ENCODE peak calls at places on chromosomes 4 and X, in eight cellular contexts. R is GM23338, O is PC-3, N is SK-N-SH, T is HCT116, Z is MM.1S, I is OCI-LY7, Y is neural progenitor cell. W is an unnamed sample.

GRCh38 chr4:127131527-127131926 is 501.2 kb upstream of the INTU start:
- DNase-seq in R (no peak), O (no peak), Z (no peak), Y (no peak), I (no peak), T (no peak), N (no peak), W (no peak)

GRCh38 chrX:47224896-47225290 is 6.4 kb downstream of the CDK16 start:
- DNase-seq in N (no peak), Y (no peak), T (no peak), R (no peak), Z (no peak), I (no peak), O (no peak), W (no peak)

GRCh38 chrX:133570549-133570948 is 155.3 kb upstream of the GPC4 start:
- DNase-seq in I (no peak), O (peak), T (no peak), R (no peak), N (no peak), Z (no peak), Y (no peak), W (no peak)

GRCh38 chr4:26281876-26282275 is 38.9 kb upstream of the RBPJ start:
- DNase-seq in Z (no peak), Y (no peak), T (no peak), R (no peak), I (no peak), N (no peak), O (peak), W (no peak)

GRCh38 chr4:153082322-153083301 is 121.6 kb upstream of the TRIM2 start:
- DNase-seq in O (no peak), Y (no peak), I (no peak), Z (no peak), R (no peak), T (no peak), N (no peak), W (no peak)

GRCh38 chrX:17605676-17606075 is 131.6 kb upstream of the SCML1 start:
- DNase-seq in R (no peak), O (no peak), Z (no peak), I (no peak), N (no peak), T (no peak), Y (no peak), W (no peak)

GRCh38 chr4:186105721-186106335 is 1.3 kb downstream of the FAM149A start:
- DNase-seq in O (no peak), I (no peak), N (peak), Z (peak), Y (peak), R (peak), T (no peak), W (peak)

GRCh38 chr4:23888421-23889319 is 1.2 kb downstream of the PPARGC1A start:
- DNase-seq in O (no peak), Z (peak), T (no peak), N (peak), Y (peak), I (no peak), R (peak), W (peak)

GRCh38 chr4:81314196-81314896 is 99.3 kb upstream of the PRKG2 start:
- DNase-seq in N (no peak), Y (peak), I (peak), T (no peak), O (peak), Z (no peak), R (no peak), W (peak)

GRCh38 chrX:110055616-110056015 is 52.7 kb downstream of the TMEM164 start:
- DNase-seq in Y (no peak), I (no peak), N (no peak), O (no peak), Z (no peak), T (no peak), R (no peak), W (no peak)

GRCh38 chr4:41600243-41600642 is 62.3 kb downstream of the LIMCH1 start:
- DNase-seq in N (no peak), I (no peak), Z (no peak), Y (no peak), T (peak), O (peak), R (no peak), W (no peak)

GRCh38 chr4:48129307-48130014 is 4.6 kb downstream of the TXK start:
- DNase-seq in Z (no peak), R (peak), O (peak), Y (no peak), N (no peak), T (no peak), I (no peak), W (peak)

GRCh38 chr4:911221-911751 is 20.8 kb downstream of the GAK start:
- DNase-seq in O (no peak), R (no peak), T (no peak), Z (no peak), Y (no peak), I (no peak), N (no peak), W (no peak)

GRCh38 chrX:17242470-17242869 is 132.5 kb upstream of the NHS start:
- DNase-seq in N (peak), R (peak), Z (peak), T (peak), Y (peak), I (peak), O (peak), W (peak)

GRCh38 chr4:159235779-159236368 is 133.0 kb downstream of the RAPGEF2 start:
- DNase-seq in O (no peak), T (no peak), I (no peak), N (no peak), Z (no peak), R (no peak), Y (peak), W (no peak)

GRCh38 chrX:56762220-56762619 is 33.2 kb downstream of the NBDY start:
- DNase-seq in N (no peak), O (no peak), T (no peak), R (no peak), Y (no peak), Z (peak), I (peak), W (no peak)
- H2AFZ ChIP-seq in N (no peak), O (no peak), T (no peak), R (no peak), Y (no peak), Z (no peak), I (no peak), W (no peak)

GRCh38 chr4:8318509-8318908 is 49.0 kb downstream of the HTRA3 start:
- DNase-seq in R (no peak), Y (no peak), Z (no peak), I (no peak), T (no peak), O (no peak), N (no peak), W (no peak)

GRCh38 chr4:8321220-8321619 is 51.7 kb downstream of the HTRA3 start:
- DNase-seq in R (no peak), T (no peak), I (no peak), N (no peak), Y (no peak), O (no peak), Z (no peak), W (no peak)

GRCh38 chr4:8319061-8319460 is 49.5 kb downstream of the HTRA3 start:
- DNase-seq in Z (no peak), N (no peak), R (no peak), Y (no peak), T (no peak), O (no peak), I (no peak), W (no peak)

GRCh38 chr4:8319731-8320385 is 50.3 kb downstream of the HTRA3 start:
- DNase-seq in T (no peak), Z (no peak), O (no peak), I (no peak), R (no peak), Y (no peak), N (no peak), W (no peak)

GRCh38 chr4:8320386-8320750 is 50.8 kb downstream of the HTRA3 start:
- DNase-seq in O (peak), I (peak), Z (no peak), N (no peak), R (peak), T (no peak), Y (no peak), W (no peak)
- TF ChIP-seq CTCF in O (peak), I (peak), Z (no peak), N (peak), R (peak), T (peak), Y (peak), W (peak)

DNA sequence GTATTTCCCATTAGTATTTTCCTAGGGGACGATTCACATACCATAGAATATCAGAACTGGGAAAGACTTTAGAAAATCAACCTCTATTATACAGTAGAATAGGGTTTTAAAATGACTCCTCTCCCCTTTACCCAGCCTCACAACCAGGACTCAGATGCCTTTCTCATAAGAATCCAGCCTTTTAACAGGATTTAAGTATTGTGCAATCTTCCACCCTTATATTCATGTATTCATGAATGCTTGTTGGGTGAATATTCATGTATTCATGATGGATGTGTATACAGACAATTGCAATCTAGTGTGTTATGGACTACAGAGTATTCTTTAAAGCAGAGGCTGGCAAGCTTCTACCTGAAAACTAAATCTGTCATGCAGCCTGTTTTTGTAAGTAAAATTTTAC is 664.1 kb upstream of the CPEB2 start:
- DNase-seq in T (no peak), Z (no peak), N (no peak), O (no peak), Y (no peak), R (no peak), I (no peak), W (no peak)
- TF ChIP-seq EZH2phosphoT487 in T (no peak), Z (no peak), N (no peak), O (no peak), Y (no peak), R (no peak), I (no peak), W (no peak)

GRCh38 chrX:152997337-152997736 is 3.4 kb upstream of the PNMA5 start:
- DNase-seq in R (no peak), T (no peak), Y (no peak), I (no peak), N (no peak), O (no peak), Z (no peak), W (no peak)
- H2AFZ ChIP-seq in R (no peak), T (no peak), Y (no peak), I (peak), N (no peak), O (no peak), Z (peak), W (no peak)

GRCh38 chr4:154082760-154083530 is 294.1 kb upstream of the SFRP2 start:
- DNase-seq in I (peak), Z (no peak), N (peak), T (no peak), O (peak), Y (peak), R (peak), W (peak)
- TF ChIP-seq CTCF in I (peak), Z (peak), N (peak), T (peak), O (peak), Y (peak), R (peak), W (peak)

GRCh38 chrX:41616255-41616654 is 72.5 kb upstream of the GPR34 start:
- DNase-seq in O (no peak), N (no peak), Y (no peak), I (no peak), R (no peak), T (no peak), Z (no peak), W (no peak)

GRCh38 chrX:41616935-41617334 is 71.8 kb upstream of the GPR34 start:
- DNase-seq in N (peak), I (no peak), R (peak), Y (peak), Z (no peak), T (no peak), O (no peak), W (no peak)

GRCh38 chrX:41619221-41619620 is 69.6 kb upstream of the GPR34 start:
- DNase-seq in R (no peak), Z (no peak), N (no peak), Y (no peak), I (no peak), O (no peak), T (no peak), W (no peak)

DNA sequence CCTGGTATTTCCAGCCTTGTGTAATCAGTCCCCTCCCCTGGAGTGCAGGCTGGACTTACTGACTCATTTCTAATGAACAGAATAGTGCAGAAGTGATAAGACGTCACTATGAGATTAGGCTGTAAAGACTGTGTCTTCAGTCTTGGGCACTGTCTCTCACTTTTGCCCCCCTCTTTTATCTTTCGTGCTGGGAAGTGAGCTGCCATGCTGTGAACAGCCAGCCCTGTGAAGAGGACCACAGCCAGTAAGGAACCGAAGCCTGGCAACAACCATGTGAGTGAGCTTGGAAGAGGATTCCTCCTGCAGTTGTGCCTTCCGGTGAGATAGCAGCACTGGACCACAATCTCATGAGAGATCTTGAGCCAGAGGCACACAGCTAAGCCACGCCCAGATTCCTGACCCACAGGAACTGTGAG is 67.5 kb upstream of the GPR34 start:
- DNase-seq in R (peak), T (no peak), O (peak), I (no peak), Z (no peak), N (peak), Y (peak), W (peak)
- TF ChIP-seq EZH2phosphoT487 in R (no peak), T (no peak), O (no peak), I (no peak), Z (no peak), N (no peak), Y (no peak), W (no peak)

GRCh38 chrX:11541510-11541909 is 124.2 kb downstream of the ARHGAP6 start:
- DNase-seq in T (no peak), Z (no peak), N (no peak), I (no peak), R (no peak), O (no peak), Y (no peak), W (no peak)

GRCh38 chrX:11540532-11541377 is 125.0 kb downstream of the ARHGAP6 start:
- DNase-seq in Z (no peak), N (no peak), T (no peak), Y (no peak), I (no peak), O (no peak), R (no peak), W (no peak)

GRCh38 chrX:11546917-11547316 is 118.8 kb downstream of the ARHGAP6 start:
- DNase-seq in R (no peak), Z (no peak), Y (no peak), I (no peak), T (no peak), N (no peak), O (no peak), W (no peak)

DNA sequence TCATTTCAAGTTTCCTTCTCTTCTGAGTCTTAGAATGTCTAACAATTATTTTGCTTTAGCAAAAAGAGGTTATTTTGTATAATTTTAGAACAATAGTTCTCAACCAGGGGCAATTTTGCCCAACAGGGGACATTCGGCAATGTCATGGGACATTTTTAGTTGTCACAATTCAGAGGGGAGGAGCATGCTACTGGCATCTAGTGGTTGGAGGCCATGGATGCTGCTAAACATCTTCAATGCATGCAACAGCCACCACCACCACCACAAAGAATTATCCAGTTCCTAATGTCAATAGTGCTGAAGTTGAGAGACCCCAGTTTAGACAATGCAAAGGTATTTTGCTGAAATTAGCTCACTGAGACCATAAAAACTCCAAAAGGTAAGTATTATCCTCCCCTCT is 122.5 kb downstream of the ARHGAP6 start:
- DNase-seq in Y (no peak), T (no peak), N (no peak), O (no peak), R (no peak), I (peak), Z (no peak), W (no peak)
- H2AFZ ChIP-seq in Y (no peak), T (no peak), N (no peak), O (no peak), R (no peak), I (peak), Z (no peak), W (no peak)

DNA sequence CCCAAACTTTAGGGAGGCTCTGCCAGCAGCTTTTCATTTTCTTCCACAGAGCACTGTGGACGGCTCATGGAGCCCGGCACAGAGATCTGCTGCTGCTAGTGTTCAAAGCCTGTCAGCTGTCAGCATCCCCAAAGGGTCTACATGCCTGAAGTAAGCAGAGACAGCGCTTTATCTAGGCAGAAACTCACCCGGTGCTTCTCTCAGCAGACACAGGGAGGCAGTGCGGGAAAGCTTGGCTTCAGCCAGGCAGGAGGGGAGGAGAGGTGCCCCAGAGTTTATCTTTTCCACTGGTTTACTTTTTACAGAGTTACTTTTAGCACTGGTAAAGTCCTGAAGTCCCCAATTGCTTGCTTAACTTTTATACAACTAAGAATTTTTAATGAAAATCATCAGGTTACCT is 339.3 kb downstream of the NKX6-1 start:
- DNase-seq in Z (no peak), R (peak), O (peak), N (no peak), I (no peak), Y (peak), T (peak), W (peak)
- TF ChIP-seq CTCF in Z (no peak), R (peak), O (peak), N (no peak), I (no peak), Y (peak), T (peak), W (peak)

GRCh38 chr4:99808260-99808857 is 8.3 kb upstream of the DAPP1 start:
- DNase-seq in Z (peak), Y (peak), T (peak), I (peak), O (peak), R (peak), N (peak), W (peak)
- TF ChIP-seq EZH2phosphoT487 in Z (no peak), Y (no peak), T (no peak), I (no peak), O (no peak), R (no peak), N (no peak), W (no peak)

W was measured in hepatocyte.